ENCODE peak calls at places on chromosomes 7 and 10, in five cellular contexts. Z is hepatocyte, F is GM23248, E is PC-9, S is Karpas-422. X is an unnamed sample. For H3K9me2, H3K4me1 and H3K27me3, the result is how much of the 10 kb centered on the place peaks cover.

GRCh38 chr7:100578246-100579183 is 4.8 kb upstream of the SAP25 start:
- DNase-seq in F (no peak), Z (no peak), S (no peak), E (no peak), X (no peak)

GRCh38 chr7:112668561-112668960 is 121.6 kb downstream of the TMEM168 start:
- DNase-seq in Z (no peak), E (no peak), F (no peak), S (no peak), X (no peak)

GRCh38 chr10:86734209-86734988 is 22.0 kb upstream of the BMPR1A start:
- DNase-seq in S (no peak), Z (no peak), F (no peak), E (no peak), X (no peak)

GRCh38 chr10:44017483-44018145 is 367.3 kb downstream of the CXCL12 start:
- DNase-seq in E (no peak), S (no peak), F (no peak), Z (no peak), X (peak)

GRCh38 chr10:76550806-76551205 is 1086.8 kb downstream of the KCNMA1 start:
- DNase-seq in E (no peak), F (no peak), Z (peak), S (no peak), X (no peak)

GRCh38 chr10:77156406-77156879 is 481.2 kb downstream of the KCNMA1 start:
- DNase-seq in Z (no peak), S (no peak), E (no peak), F (peak), X (peak)

GRCh38 chr10:74078037-74078436 is 72.6 kb downstream of the AP3M1 start:
- DNase-seq in F (peak), E (no peak), Z (no peak), S (peak), X (peak)

GRCh38 chr10:129047001-129047400 is 420.0 kb upstream of the MGMT start:
- DNase-seq in S (no peak), Z (no peak), E (no peak), F (no peak), X (no peak)

GRCh38 chr10:78410046-78410965 is 376.6 kb downstream of the RPS24 start:
- DNase-seq in Z (no peak), F (no peak), E (no peak), S (no peak), X (no peak)

GRCh38 chr7:28955723-28956607 is 2.2 kb downstream of the TRIL start:
- DNase-seq in S (no peak), E (no peak), F (peak), Z (peak), X (peak)

GRCh38 chr7:70717553-70718248 is 414.2 kb upstream of the GALNT17 start:
- DNase-seq in F (no peak), S (no peak), Z (no peak), E (no peak), X (no peak)

GRCh38 chr7:156524737-156525597 is 115.6 kb upstream of the RNF32 start:
- DNase-seq in E (no peak), S (no peak), F (no peak), Z (peak), X (no peak)

GRCh38 chr10:70742537-70743429 is 42.4 kb downstream of the TBATA start:
- DNase-seq in S (no peak), F (peak), E (no peak), Z (peak), X (no peak)

GRCh38 chr7:130430841-130431713 is 9.7 kb downstream of the CEP41 start:
- DNase-seq in E (no peak), S (no peak), F (peak), Z (peak), X (no peak)

GRCh38 chr7:129375221-129375938 is 58.9 kb upstream of the STRIP2 start:
- DNase-seq in Z (no peak), F (no peak), S (no peak), E (no peak), X (no peak)

GRCh38 chr7:90999989-91000979 is 263.9 kb upstream of the FZD1 start:
- DNase-seq in F (peak), S (no peak), E (no peak), Z (no peak), X (peak)

GRCh38 chr10:124408357-124408756 is 10.4 kb downstream of the OAT start:
- DNase-seq in S (no peak), Z (no peak), F (no peak), E (no peak), X (no peak)

GRCh38 chr7:113907617-113908016 is 11.2 kb downstream of the PPP1R3A start:
- DNase-seq in F (no peak), E (no peak), Z (no peak), S (no peak), X (no peak)

GRCh38 chr10:73310475-73310874 is 48.2 kb downstream of the CFAP70 start:
- DNase-seq in F (no peak), E (no peak), S (no peak), Z (no peak), X (no peak)

GRCh38 chr10:71431945-71432905 is 35.5 kb downstream of the CDH23 start:
- DNase-seq in Z (no peak), E (no peak), S (no peak), F (no peak), X (no peak)

GRCh38 chr7:150739045-150739432 is 1.8 kb downstream of the GIMAP5 start:
- DNase-seq in E (no peak), Z (no peak), F (no peak), S (no peak), X (no peak)

GRCh38 chr10:75651452-75651851 is 220.0 kb downstream of the LRMDA start:
- DNase-seq in S (no peak), Z (no peak), F (peak), E (no peak), X (peak)

GRCh38 chr10:6207658-6208057 is 4.9 kb downstream of the PFKFB3 start:
- DNase-seq in F (peak), S (no peak), E (no peak), Z (no peak), X (no peak)

GRCh38 chr7:73717991-73718405 is 1.5 kb downstream of the STX1A start:
- DNase-seq in E (peak), S (peak), F (peak), Z (peak), X (peak)

GRCh38 chr10:63677001-63677400 is 155.8 kb downstream of the REEP3 start:
- DNase-seq in F (no peak), S (no peak), E (no peak), Z (no peak), X (no peak)

GRCh38 chr7:13581097-13581496 is 408.4 kb downstream of the ETV1 start:
- DNase-seq in Z (no peak), F (no peak), E (no peak), S (no peak), X (no peak)

GRCh38 chr10:33521904-33522303 is 187.4 kb upstream of the NRP1 start:
- DNase-seq in F (no peak), S (no peak), E (no peak), Z (no peak), X (no peak)

GRCh38 chr10:14285941-14286555 is 44.7 kb downstream of the FRMD4A start:
- DNase-seq in F (no peak), E (no peak), Z (no peak), S (no peak), X (no peak)

GRCh38 chr10:99938563-99938962 is 71.2 kb downstream of the DNMBP start:
- DNase-seq in F (no peak), S (no peak), Z (no peak), E (no peak), X (no peak)

GRCh38 chr10:71970331-71970730 is 6.1 kb downstream of the CHST3 start:
- DNase-seq in F (peak), S (no peak), Z (no peak), E (peak), X (peak)

GRCh38 chr10:112461029-112461887 is 14.2 kb downstream of the VTI1A start:
- DNase-seq in Z (no peak), F (peak), E (no peak), S (no peak), X (peak)

GRCh38 chr10:49655099-49655498 is 24.4 kb upstream of the C10orf53 start:
- DNase-seq in F (no peak), Z (no peak), E (no peak), S (no peak), X (no peak)

GRCh38 chr10:110694820-110695219 is 50.7 kb downstream of the RBM20 start:
- DNase-seq in Z (no peak), F (no peak), E (no peak), S (no peak), X (no peak)
- H3K9me2 ChIP-seq in Z (under half), F (under half), E (under half), S (under half), X (under half)

DNA sequence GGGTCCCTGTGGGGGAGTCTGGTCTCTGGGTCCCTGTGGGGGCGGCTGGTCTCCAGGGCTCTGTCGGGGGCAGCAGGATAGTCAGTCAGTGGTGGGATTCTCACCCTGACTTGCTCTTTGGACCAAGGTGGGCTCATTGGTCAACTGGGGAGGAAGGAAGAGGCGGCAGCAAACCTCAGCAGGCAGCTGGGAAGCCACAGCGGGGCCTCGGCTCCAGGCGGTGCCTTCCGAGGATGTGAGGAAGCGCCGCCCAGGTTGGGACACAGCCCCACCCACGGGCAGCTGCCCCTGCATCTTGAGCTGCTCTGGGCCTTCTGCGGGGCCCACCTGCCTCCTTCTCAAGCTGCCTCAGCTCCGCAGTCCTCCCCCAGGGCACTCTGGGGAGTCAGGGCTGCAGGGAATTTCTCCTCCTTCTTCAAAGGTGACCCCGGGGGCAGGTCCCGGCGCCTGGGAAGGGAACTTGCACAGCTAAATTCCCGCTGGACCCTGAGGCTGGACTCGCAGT is 20.4 kb upstream of the KNDC1 start:
- DNase-seq in F (no peak), Z (no peak), E (no peak), S (no peak), X (no peak)
- H3K4me1 ChIP-seq in F (under half), Z (under half), E (under half), S (under half), X (under half)

GRCh38 chr7:141702047-141702567 is at the start of gene DENND11:
- DNase-seq in Z (peak), E (peak), F (peak), S (peak), X (peak)

GRCh38 chr7:141700848-141701371 is 1.1 kb downstream of the DENND11 start:
- DNase-seq in E (peak), F (peak), Z (no peak), S (no peak), X (no peak)

GRCh38 chr7:141700291-141700847 is 1.6 kb downstream of the DENND11 start:
- DNase-seq in E (no peak), Z (no peak), F (peak), S (no peak), X (no peak)

GRCh38 chr7:141702892-141703291 is 926 bp upstream of the DENND11 start:
- DNase-seq in E (no peak), F (no peak), Z (no peak), S (no peak), X (no peak)

DNA sequence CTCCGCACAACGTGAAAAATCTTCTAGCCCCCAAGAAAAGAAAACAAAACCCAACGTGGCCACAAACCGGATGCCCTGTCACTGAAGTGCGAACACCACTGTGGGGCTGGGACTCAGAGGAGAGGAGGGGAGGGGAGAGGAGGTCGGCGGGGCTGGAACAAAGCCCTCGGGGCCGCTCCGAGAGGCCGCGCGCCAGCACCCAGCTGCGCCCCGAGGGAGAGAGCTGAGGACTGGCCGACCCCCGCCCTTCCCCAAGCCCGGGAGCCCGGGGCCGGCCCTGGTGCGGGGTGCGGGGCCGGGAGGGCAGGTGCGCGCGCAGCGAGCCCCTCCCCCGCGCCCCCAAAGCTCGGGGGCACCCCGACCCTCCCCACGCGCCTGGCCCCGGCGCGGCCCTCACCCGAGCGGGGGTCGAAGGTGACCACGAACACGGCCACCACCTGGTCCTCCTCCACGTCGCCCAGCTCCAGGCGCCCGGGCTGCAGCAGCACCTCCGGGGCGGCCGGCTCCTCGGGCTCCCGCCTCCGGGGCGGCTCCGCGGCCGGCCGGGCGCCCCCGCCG is 398 bp downstream of the DENND11 start:
- DNase-seq in S (peak), E (peak), Z (peak), F (peak), X (peak)
- H3K27me3 ChIP-seq in S (under half), E (under half), Z (under half), F (under half), X (under half)

GRCh38 chr7:131898418-131898817 is 342.0 kb upstream of the PODXL start:
- DNase-seq in E (no peak), S (no peak), Z (no peak), F (peak), X (peak)
- H3K9me2 ChIP-seq in E (under half), S (under half), Z (under half), F (under half), X (under half)

GRCh38 chr10:17005621-17006566 is 123.7 kb downstream of the CUBN start:
- DNase-seq in E (no peak), Z (no peak), F (peak), S (no peak), X (peak)
- H3K4me1 ChIP-seq in E (under half), Z (under half), F (half or more), S (under half), X (under half)

DNA sequence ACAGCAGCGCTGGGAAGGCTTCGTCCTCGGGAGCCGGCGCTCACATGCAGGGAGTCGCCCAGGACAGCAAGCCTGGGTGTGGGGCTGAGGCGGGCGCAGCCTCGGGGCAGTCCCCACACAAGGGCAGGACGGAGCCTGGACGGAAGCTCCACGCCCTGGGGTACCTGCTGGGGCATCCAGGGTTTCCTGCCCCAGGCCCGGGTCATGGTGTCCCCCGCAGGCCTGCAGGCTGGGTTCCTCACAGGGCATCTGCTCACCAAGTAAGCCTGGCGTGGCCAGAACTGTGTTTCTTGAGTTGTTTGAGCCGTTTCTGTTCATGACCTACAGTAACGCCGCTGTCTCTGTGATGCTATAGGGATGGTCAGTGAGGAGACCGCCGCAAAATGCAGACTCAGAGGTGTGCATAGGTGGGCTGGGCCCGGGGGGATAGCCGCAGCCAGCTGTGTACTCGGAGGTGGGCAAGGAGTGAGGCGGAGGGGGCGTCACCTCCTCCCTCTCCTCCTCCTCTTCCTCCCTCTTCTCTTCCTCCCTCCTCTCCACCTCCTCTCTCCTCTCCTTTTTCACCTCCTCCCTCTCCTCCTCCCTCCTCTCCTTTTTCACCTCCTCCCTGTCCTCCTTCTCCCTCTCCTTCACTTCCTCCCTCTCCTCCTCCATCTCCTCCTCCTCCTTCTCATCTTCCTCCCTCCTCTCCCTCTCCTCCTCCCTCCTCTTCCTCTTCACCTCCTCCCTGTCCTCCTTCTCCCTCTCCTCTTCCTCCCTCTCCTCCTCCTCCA is 438.9 kb downstream of the DNAJB6 start:
- DNase-seq in E (no peak), S (no peak), Z (no peak), F (no peak), X (no peak)
- H3K27me3 ChIP-seq in E (half or more), S (under half), Z (under half), F (under half), X (under half)

DNA sequence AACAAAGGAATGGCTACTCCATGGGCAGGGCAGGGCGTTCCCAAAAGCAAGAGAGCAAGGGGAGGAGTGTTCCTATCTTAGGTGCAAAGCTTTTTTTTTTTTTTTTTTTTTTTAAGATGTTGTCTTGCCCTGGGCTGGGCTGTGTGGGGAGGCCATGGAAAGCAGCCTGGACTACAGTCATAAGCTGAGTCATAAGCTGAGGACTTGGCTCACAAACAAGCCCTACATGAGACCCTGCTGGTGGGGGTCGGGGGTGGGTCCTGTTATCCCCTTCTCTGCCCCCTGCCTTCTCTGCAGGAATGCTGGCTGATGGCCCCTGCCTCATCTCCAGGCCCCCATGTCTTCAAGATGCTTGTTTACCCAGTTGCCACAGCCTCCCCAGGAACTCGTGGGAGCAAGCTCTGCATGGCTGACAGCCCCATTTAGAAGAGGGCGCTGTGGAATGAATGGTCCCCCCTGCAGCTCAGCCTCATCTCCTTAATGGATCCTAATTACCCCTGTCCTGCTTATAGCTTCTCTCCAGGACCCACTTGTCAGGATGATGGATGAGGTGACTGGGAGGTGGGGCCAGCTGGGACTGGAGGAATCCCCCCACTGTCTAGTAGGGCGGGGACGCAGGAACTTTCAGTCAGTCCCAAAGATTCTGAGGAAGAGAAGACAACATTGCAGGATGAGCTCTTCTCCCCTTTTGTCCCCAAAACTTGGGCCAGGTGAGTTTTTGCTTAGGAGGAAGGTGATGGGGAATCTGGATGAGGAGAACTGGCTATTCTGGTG is 340.8 kb upstream of the PODXL start:
- DNase-seq in S (no peak), E (no peak), Z (no peak), F (peak), X (peak)
- H3K9me2 ChIP-seq in S (under half), E (under half), Z (under half), F (under half), X (under half)